ENCODE peak calls at places on chromosomes 6 and 20, in ten cellular contexts. J, Q, N, U, G, H, F, K, I and B are unnamed samples.

GRCh38 chr20:31879143-31879987 is 8.9 kb downstream of the TTLL9 start:
- DNase-seq in N (peak), J (peak), G (peak), H (peak), U (peak), I (peak), Q (peak), K (peak), F (peak), B (peak)

GRCh38 chr20:37095108-37095608 is 639 bp downstream of the RBL1 start:
- DNase-seq in K (peak), U (peak), Q (peak), N (no peak), I (peak), F (peak), H (peak), J (no peak), G (no peak), B (peak)

GRCh38 chr20:40160151-40160550 is 528.9 kb downstream of the MAFB start:
- DNase-seq in U (peak), I (no peak), K (peak), G (peak), H (no peak), J (peak), F (peak), N (peak), Q (peak), B (peak)

GRCh38 chr6:34341481-34341971 is 50.9 kb downstream of the NUDT3 start:
- DNase-seq in U (no peak), F (no peak), H (no peak), N (peak), G (no peak), K (peak), Q (no peak), J (peak), I (no peak), B (peak)

GRCh38 chr6:129432738-129433137 is 277.2 kb downstream of the ARHGAP18 start:
- DNase-seq in U (no peak), N (peak), Q (no peak), H (no peak), J (no peak), K (no peak), F (no peak), G (no peak), I (no peak), B (peak)

GRCh38 chr6:39188577-39188976 is 40.7 kb downstream of the KCNK5 start:
- DNase-seq in K (no peak), J (no peak), U (no peak), N (no peak), F (peak), H (no peak), I (no peak), Q (no peak), G (no peak), B (no peak)

GRCh38 chr20:36368400-36368799 is 62.3 kb downstream of the DLGAP4 start:
- DNase-seq in K (no peak), Q (no peak), H (no peak), G (no peak), N (no peak), F (no peak), U (no peak), J (no peak), I (no peak), B (no peak)

GRCh38 chr20:2293971-2294370 is 1.8 kb upstream of the TGM3 start:
- DNase-seq in K (no peak), H (no peak), Q (no peak), J (no peak), I (no peak), N (no peak), U (no peak), F (no peak), G (no peak), B (no peak)

GRCh38 chr20:4243071-4243470 is 227.7 kb upstream of the RNF24 start:
- DNase-seq in I (no peak), N (no peak), K (no peak), H (no peak), J (no peak), U (no peak), F (no peak), G (no peak), Q (no peak), B (no peak)

GRCh38 chr6:20916081-20916480 is 381.8 kb downstream of the CDKAL1 start:
- DNase-seq in K (peak), U (no peak), N (peak), I (no peak), J (no peak), H (no peak), Q (no peak), G (no peak), F (no peak), B (peak)

GRCh38 chr20:64010711-64011237 is 25.2 kb upstream of the C20orf204 start:
- DNase-seq in I (no peak), U (no peak), N (peak), Q (no peak), K (no peak), F (no peak), G (no peak), J (no peak), H (no peak), B (peak)

GRCh38 chr6:146026873-146027272 is 2.0 kb upstream of the GRM1 start:
- DNase-seq in F (no peak), U (no peak), N (no peak), K (no peak), G (no peak), I (no peak), J (no peak), H (no peak), Q (no peak), B (no peak)

GRCh38 chr6:163001341-163001740 is 273.6 kb downstream of the PACRG start:
- DNase-seq in F (no peak), Q (peak), K (peak), U (no peak), J (no peak), G (no peak), H (no peak), N (peak), I (no peak), B (no peak)

GRCh38 chr6:126351960-126352359 is 12.0 kb downstream of the CENPW start:
- DNase-seq in H (no peak), J (no peak), N (no peak), Q (no peak), F (no peak), I (no peak), U (no peak), K (no peak), G (no peak), B (no peak)

GRCh38 chr20:31666258-31667042 is 28.7 kb downstream of the COX4I2 start:
- DNase-seq in U (peak), I (no peak), Q (no peak), K (no peak), N (no peak), F (peak), J (no peak), H (no peak), G (peak), B (no peak)

GRCh38 chr6:41092421-41093140 is 19.8 kb downstream of the NFYA start:
- DNase-seq in I (no peak), H (no peak), G (no peak), U (no peak), J (peak), N (peak), Q (peak), F (no peak), K (peak), B (peak)

GRCh38 chr20:23152308-23152892 is 66.3 kb upstream of the CD93 start:
- DNase-seq in K (peak), N (peak), Q (no peak), H (no peak), J (no peak), F (peak), G (peak), I (no peak), U (peak), B (peak)

GRCh38 chr6:108619431-108620197 is 58.9 kb downstream of the FOXO3 start:
- DNase-seq in K (no peak), U (no peak), J (peak), H (no peak), F (no peak), N (peak), Q (no peak), G (no peak), I (no peak), B (peak)

GRCh38 chr20:50561379-50562078 is 51.3 kb downstream of the PTPN1 start:
- DNase-seq in N (peak), G (no peak), I (no peak), Q (no peak), H (peak), J (peak), U (no peak), K (peak), F (no peak), B (peak)

GRCh38 chr6:88972504-88973423 is 9.3 kb upstream of the RNGTT start:
- DNase-seq in J (no peak), K (no peak), Q (no peak), G (no peak), F (no peak), U (no peak), I (no peak), H (no peak), N (no peak), B (no peak)

GRCh38 chr6:3841711-3842565 is 7.2 kb upstream of the FAM50B start:
- DNase-seq in U (no peak), K (peak), J (peak), I (no peak), G (no peak), F (peak), Q (no peak), N (peak), H (no peak), B (peak)

GRCh38 chr6:12111271-12111670 is 99.2 kb downstream of the HIVEP1 start:
- DNase-seq in N (peak), F (no peak), J (no peak), H (no peak), U (no peak), G (no peak), Q (no peak), K (no peak), I (no peak), B (no peak)

GRCh38 chr20:46255440-46256104 is 52.7 kb downstream of the CDH22 start:
- DNase-seq in H (no peak), Q (no peak), J (peak), I (peak), G (peak), N (peak), F (peak), K (peak), U (peak), B (no peak)

GRCh38 chr6:123519191-123519510 is 117.6 kb downstream of the TRDN start:
- DNase-seq in H (no peak), J (no peak), F (no peak), I (no peak), K (peak), Q (no peak), U (peak), N (peak), G (peak), B (no peak)

GRCh38 chr6:10521104-10521808 is at the start of gene GCNT2:
- DNase-seq in Q (no peak), I (no peak), N (peak), K (peak), F (peak), U (no peak), J (peak), H (no peak), G (no peak), B (no peak)

GRCh38 chr6:76706566-76706965 is 634.1 kb upstream of the IMPG1 start:
- DNase-seq in H (no peak), U (no peak), Q (no peak), G (no peak), N (no peak), J (no peak), K (peak), F (no peak), I (no peak), B (no peak)

GRCh38 chr20:22442318-22442717 is 142.1 kb downstream of the FOXA2 start:
- DNase-seq in N (no peak), J (no peak), H (no peak), Q (no peak), U (no peak), G (no peak), K (no peak), F (no peak), I (no peak), B (no peak)

GRCh38 chr6:136403166-136403980 is 113.7 kb upstream of the BCLAF1 start:
- DNase-seq in N (peak), H (no peak), I (no peak), U (no peak), K (peak), Q (no peak), J (peak), F (no peak), G (no peak), B (peak)

GRCh38 chr20:43767686-43768474 is 41.1 kb upstream of the GTSF1L start:
- DNase-seq in H (no peak), I (no peak), F (no peak), J (no peak), U (no peak), K (peak), Q (no peak), N (peak), G (no peak), B (peak)

GRCh38 chr6:32108094-32108627 is 977 bp downstream of the TNXB start:
- DNase-seq in F (peak), K (peak), I (no peak), U (peak), J (no peak), Q (no peak), G (peak), H (no peak), N (peak), B (peak)

GRCh38 chr6:41222513-41222912 is 5.6 kb upstream of the TREML4 start:
- DNase-seq in Q (no peak), F (no peak), H (no peak), U (no peak), I (no peak), N (no peak), J (no peak), G (no peak), K (no peak), B (no peak)

GRCh38 chr20:52983726-52984450 is 11.7 kb downstream of the TSHZ2 start:
- DNase-seq in U (no peak), G (no peak), K (no peak), J (no peak), F (no peak), I (no peak), H (no peak), Q (no peak), N (no peak), B (no peak)

GRCh38 chr6:1958257-1958656 is 287.1 kb downstream of the GMDS start:
- DNase-seq in J (no peak), Q (no peak), K (no peak), H (no peak), I (no peak), U (no peak), N (peak), G (no peak), F (no peak), B (no peak)

GRCh38 chr6:65557224-65557623 is 149.8 kb downstream of the EYS start:
- DNase-seq in I (no peak), H (no peak), Q (no peak), K (no peak), U (no peak), J (no peak), G (no peak), N (no peak), F (no peak), B (no peak)